ENCODE peak calls at places on chromosomes 1 and 21, in seven cellular contexts. T, L, D, H, P, J and Q are unnamed samples.

GRCh38 chr1:46549697-46550681 is 1.5 kb downstream of the KNCN start:
- DNase-seq in J (peak; percentile 75), L (peak; percentile 24), H (no peak), P (no peak), T (peak; percentile 28), D (no peak), Q (no peak)

GRCh38 chr1:214717323-214717722 is 114.3 kb downstream of the CENPF start:
- DNase-seq in T (no peak), J (no peak), D (no peak), H (no peak), L (no peak), P (no peak), Q (no peak)

GRCh38 chr1:161261859-161262225 is 3.3 kb downstream of the PCP4L1 start:
- DNase-seq in L (no peak), H (no peak), J (no peak), D (no peak), T (no peak), P (no peak), Q (no peak)

GRCh38 chr1:76293831-76294230 is 219.3 kb downstream of the ST6GALNAC3 start:
- DNase-seq in D (no peak), T (no peak), H (no peak), J (no peak), P (no peak), L (no peak), Q (no peak)

GRCh38 chr1:87208116-87208515 is 120.6 kb upstream of the LMO4 start:
- DNase-seq in L (no peak), J (no peak), D (no peak), T (no peak), P (no peak), H (no peak), Q (no peak)

GRCh38 chr1:74197255-74197654 is 721 bp downstream of the LRRIQ3 start:
- DNase-seq in T (no peak), J (no peak), H (no peak), L (no peak), D (no peak), P (no peak), Q (no peak)

GRCh38 chr1:65002508-65003315 is 36.4 kb upstream of the JAK1 start:
- DNase-seq in L (peak; percentile 70), T (peak; percentile 51), D (peak; percentile 81), P (peak; percentile 54), H (peak; percentile 63), J (peak; percentile 77), Q (peak; percentile 66)

GRCh38 chr1:100657876-100658715 is 61.4 kb upstream of the VCAM1 start:
- DNase-seq in L (no peak), P (no peak), J (peak; percentile 73), D (no peak), H (no peak), T (no peak), Q (no peak)

GRCh38 chr1:196890668-196891067 is 2.8 kb downstream of the CFHR4 start:
- DNase-seq in H (no peak), D (no peak), L (no peak), P (no peak), T (no peak), J (no peak), Q (no peak)

GRCh38 chr1:100921110-100921706 is 25.3 kb downstream of the SLC30A7 start:
- DNase-seq in D (peak; percentile 22), H (peak; percentile 1), L (peak; percentile 42), J (peak; percentile 23), P (no peak), T (no peak), Q (no peak)

GRCh38 chr1:56709269-56709880 is 64.3 kb downstream of the PRKAA2 start:
- DNase-seq in J (peak; percentile 39), P (no peak), L (peak; percentile 41), T (no peak), D (peak; percentile 53), H (peak; percentile 19), Q (no peak)

GRCh38 chr1:104463126-104463697 is 713.5 kb downstream of the AMY1C start:
- DNase-seq in L (no peak), D (no peak), H (no peak), P (no peak), T (no peak), J (no peak), Q (no peak)

GRCh38 chr21:28761709-28762356 is 230.8 kb downstream of the LTN1 start:
- DNase-seq in T (no peak), J (no peak), L (no peak), D (no peak), P (no peak), H (no peak), Q (no peak)

GRCh38 chr1:67088440-67088839 is 34.5 kb upstream of the SLC35D1 start:
- DNase-seq in T (no peak), D (no peak), J (no peak), L (no peak), H (no peak), P (no peak), Q (no peak)

GRCh38 chr21:45417256-45417950 is 12.4 kb downstream of the COL18A1 start:
- DNase-seq in T (no peak), H (no peak), L (no peak), J (no peak), D (no peak), P (no peak), Q (no peak)

GRCh38 chr1:31765041-31765467 is 914 bp upstream of the ADGRB2 start:
- DNase-seq in J (no peak), D (peak; percentile 11), T (peak; percentile 49), L (no peak), P (no peak), H (no peak), Q (no peak)

GRCh38 chr1:6869002-6869380 is 83.7 kb downstream of the CAMTA1 start:
- DNase-seq in D (no peak), P (no peak), T (no peak), H (no peak), J (no peak), L (no peak), Q (no peak)

GRCh38 chr1:36856126-36856525 is 178.2 kb downstream of the GRIK3 start:
- DNase-seq in L (no peak), T (no peak), J (no peak), D (no peak), H (no peak), P (no peak), Q (no peak)

GRCh38 chr1:213371769-213372619 is 321.0 kb downstream of the RPS6KC1 start:
- DNase-seq in T (no peak), L (peak; percentile 92), D (no peak), H (no peak), J (no peak), P (no peak), Q (no peak)
- TF ChIP-seq CTCF in T (no peak), L (no peak), D (no peak), H (no peak), J (no peak), P (no peak), Q (no peak)

GRCh38 chr1:241707442-241707841 is 55.4 kb downstream of the WDR64 start:
- DNase-seq in D (no peak), H (no peak), T (no peak), J (no peak), P (no peak), L (no peak), Q (no peak)
- TF ChIP-seq CTCF in D (no peak), H (no peak), T (no peak), J (no peak), P (no peak), L (no peak), Q (no peak)

GRCh38 chr1:191831572-191831971 is 326.7 kb upstream of the RGS18 start:
- DNase-seq in P (no peak), D (peak; percentile 44), T (no peak), J (no peak), L (peak; percentile 4), H (no peak), Q (no peak)
- TF ChIP-seq CTCF in P (no peak), D (peak; percentile 39), T (no peak), J (peak; percentile 31), L (no peak), H (no peak), Q (no peak)

GRCh38 chr1:155938220-155938627 is 3.2 kb upstream of the RXFP4 start:
- DNase-seq in L (peak; percentile 72), P (no peak), H (peak; percentile 75), T (no peak), J (peak; percentile 58), D (peak; percentile 84), Q (no peak)
- TF ChIP-seq CTCF in L (peak; percentile 79), P (peak; percentile 67), H (peak; percentile 94), T (peak; percentile 67), J (peak; percentile 81), D (peak; percentile 93), Q (no peak)

DNA sequence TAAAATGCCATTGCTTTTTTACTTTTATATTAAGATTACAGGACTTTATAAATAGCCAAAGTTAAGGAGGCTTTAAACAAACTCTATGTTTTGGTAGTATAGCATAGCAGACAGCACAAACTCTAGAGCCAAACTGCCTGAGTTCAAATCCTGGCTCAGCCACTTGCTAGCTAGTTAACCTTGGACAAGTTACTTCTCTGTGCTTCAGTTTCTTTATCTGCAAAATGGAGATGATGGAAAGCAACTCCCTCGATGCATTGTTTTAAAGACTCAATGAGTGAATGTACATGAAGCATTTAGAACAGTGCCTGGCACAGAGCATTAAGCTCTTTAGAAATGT is 21.3 kb downstream of the C1QB start:
- DNase-seq in T (no peak), D (no peak), H (no peak), J (no peak), L (no peak), P (no peak), Q (no peak)
- TF ChIP-seq CTCF in T (peak; percentile 28), D (no peak), H (peak; percentile 39), J (no peak), L (no peak), P (no peak), Q (no peak)

DNA sequence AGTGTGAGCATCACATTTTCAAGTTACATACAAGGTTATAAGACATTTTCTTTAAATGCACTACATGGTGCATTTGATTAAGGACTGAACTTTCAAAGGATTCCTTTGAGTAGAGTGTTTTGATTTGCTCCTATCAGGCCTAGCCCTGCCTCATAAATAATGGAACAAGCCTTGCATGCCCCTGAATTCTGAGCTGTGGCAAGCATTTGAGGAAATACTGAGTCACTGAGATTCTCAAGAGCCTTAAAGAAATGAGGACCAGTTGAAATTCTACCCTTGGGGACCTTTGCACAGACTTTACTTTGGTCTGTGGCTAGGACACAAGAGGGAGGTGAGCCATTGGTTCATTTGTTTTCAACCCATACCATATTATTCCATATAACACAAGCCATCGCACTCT is 286.6 kb downstream of the PTBP2 start:
- DNase-seq in D (no peak), J (no peak), H (no peak), L (no peak), P (no peak), T (no peak), Q (no peak)
- TF ChIP-seq CTCF in D (no peak), J (no peak), H (no peak), L (no peak), P (no peak), T (no peak), Q (no peak)